ENCODE peak calls at places on chromosomes 6 and 20, in seven cellular contexts. N is stimulated activated CD8-positive, alpha-beta memory T cell treated with anti-CD3 and anti-CD28 coated beads, Interleukin-15, amount 100 ng/mL, for 24 hours; H is tibial artery; I is T1000; J is iris pigment epithelial cell; D is C1 segment of cervical spinal cord; F is activated CD8-positive, alpha-beta memory T cell treated with anti-CD3 and anti-CD28 coated beads for 24 hours. W is an unnamed sample.

GRCh38 chr6:105072799-105073199 is 107.0 kb downstream of the POPDC3 start:
- DNase-seq in H (no peak), N (no peak), J (peak), I (no peak), D (no peak), F (no peak), W (no peak)

GRCh38 chr20:56859751-56860366 is 230.8 kb downstream of the TFAP2C start:
- DNase-seq in N (no peak), D (no peak), I (no peak), H (no peak), F (no peak), J (no peak), W (no peak)

GRCh38 chr6:107179004-107179403 is 63.7 kb upstream of the BEND3 start:
- DNase-seq in F (no peak), I (no peak), N (no peak), J (peak), H (no peak), D (no peak), W (no peak)

GRCh38 chr20:50246367-50247195 is 56.0 kb downstream of the CEBPB start:
- DNase-seq in D (no peak), H (no peak), J (no peak), I (no peak), F (no peak), N (no peak), W (no peak)

GRCh38 chr20:38812915-38813573 is 7.5 kb downstream of the PPP1R16B start:
- DNase-seq in H (no peak), I (no peak), D (no peak), N (no peak), J (no peak), F (no peak), W (no peak)

GRCh38 chr20:36686504-36686903 is 40.5 kb upstream of the SLA2 start:
- DNase-seq in D (no peak), I (no peak), J (no peak), F (no peak), H (no peak), N (no peak), W (no peak)

GRCh38 chr6:40856271-40856670 is 182.8 kb downstream of the UNC5CL start:
- DNase-seq in F (no peak), N (no peak), I (no peak), H (no peak), J (no peak), D (no peak), W (no peak)

GRCh38 chr6:154058963-154059680 is 20.1 kb downstream of the OPRM1 start:
- DNase-seq in I (no peak), J (no peak), H (no peak), F (no peak), D (no peak), N (no peak), W (no peak)

GRCh38 chr6:151663559-151663958 is 143.9 kb upstream of the ESR1 start:
- DNase-seq in H (no peak), F (no peak), N (no peak), J (no peak), I (no peak), D (no peak), W (no peak)

GRCh38 chr6:140025171-140025570 is 650.7 kb upstream of the CITED2 start:
- DNase-seq in I (no peak), D (no peak), F (no peak), N (no peak), H (no peak), J (no peak), W (no peak)

GRCh38 chr6:127765949-127766348 is 134.9 kb downstream of the THEMIS start:
- DNase-seq in J (no peak), N (no peak), H (no peak), D (no peak), I (no peak), F (no peak), W (no peak)

GRCh38 chr6:169701218-169701952 is 444 bp downstream of the WDR27 start:
- DNase-seq in I (no peak), J (no peak), D (no peak), H (peak), N (no peak), F (no peak), W (no peak)

GRCh38 chr6:89525786-89526562 is 93.0 kb downstream of the ANKRD6 start:
- DNase-seq in J (no peak), I (no peak), D (no peak), H (no peak), N (no peak), F (no peak), W (no peak)

GRCh38 chr20:60262967-60263603 is 304.9 kb downstream of the CDH26 start:
- DNase-seq in J (no peak), F (peak), I (no peak), D (no peak), N (peak), H (no peak), W (no peak)

GRCh38 chr6:20534906-20535305 is 649 bp downstream of the CDKAL1 start:
- DNase-seq in D (no peak), I (no peak), H (no peak), J (no peak), N (no peak), F (no peak), W (no peak)

GRCh38 chr20:60341062-60341461 is 382.8 kb downstream of the CDH26 start:
- DNase-seq in N (no peak), I (no peak), J (no peak), D (no peak), H (no peak), F (no peak), W (no peak)